ENCODE peak calls at places on chromosomes 13 and 19, in five cellular contexts. Q, I, S, K and O are unnamed samples.
A peak's percentile ranks its signal among the peaks of the same experiment; 100 is the strongest.

GRCh38 chr19:50414850-50415660 is 3.7 kb upstream of the SPIB start:
- DNase-seq in Q (no peak), I (peak; percentile 53), S (peak; percentile 63), K (peak; percentile 59), O (peak; percentile 69)

GRCh38 chr19:40791349-40791748 is 7.6 kb upstream of the EGLN2 start:
- DNase-seq in Q (no peak), I (no peak), S (no peak), K (no peak), O (no peak)

GRCh38 chr19:3606174-3606689 is 443 bp downstream of the TBXA2R start:
- DNase-seq in Q (no peak), I (peak; percentile 90), S (no peak), K (peak; percentile 19), O (peak; percentile 41)

GRCh38 chr13:111255228-111255790 is 65.1 kb upstream of the TEX29 start:
- DNase-seq in Q (no peak), I (no peak), S (no peak), K (no peak), O (no peak)

GRCh38 chr19:12720851-12721655 is 2.7 kb downstream of the TNPO2 start:
- DNase-seq in Q (no peak), I (no peak), S (no peak), K (no peak), O (no peak)

GRCh38 chr19:42132030-42132628 is at the start of gene POU2F2:
- DNase-seq in Q (no peak), I (no peak), S (peak; percentile 85), K (peak; percentile 79), O (peak; percentile 87)

GRCh38 chr13:97574926-97575325 is 141.0 kb downstream of the RAP2A start:
- DNase-seq in Q (no peak), I (peak; percentile 24), S (no peak), K (no peak), O (no peak)

GRCh38 chr13:55106509-55106908 is 2034.2 kb upstream of the PRR20A start:
- DNase-seq in Q (no peak), I (no peak), S (no peak), K (no peak), O (no peak)

GRCh38 chr13:56015919-56016318 is 1124.8 kb upstream of the PRR20A start:
- DNase-seq in Q (no peak), I (no peak), S (no peak), K (no peak), O (no peak)

GRCh38 chr13:24691381-24691780 is 11.2 kb downstream of the ATP12A start:
- DNase-seq in Q (no peak), I (no peak), S (no peak), K (no peak), O (no peak)

GRCh38 chr13:111492958-111493357 is 172.5 kb downstream of the TEX29 start:
- DNase-seq in Q (no peak), I (no peak), S (no peak), K (no peak), O (no peak)

GRCh38 chr13:71254384-71254783 is 612.6 kb downstream of the DACH1 start:
- DNase-seq in Q (no peak), I (no peak), S (no peak), K (no peak), O (no peak)

GRCh38 chr19:46654621-46655152 is 6.3 kb downstream of the DACT3 start:
- DNase-seq in Q (no peak), I (no peak), S (no peak), K (no peak), O (no peak)

GRCh38 chr13:95530178-95530577 is 22.3 kb upstream of the CLDN10 start:
- DNase-seq in Q (peak; percentile 25), I (no peak), S (no peak), K (no peak), O (no peak)

GRCh38 chr13:38954291-38954690 is 36.3 kb downstream of the STOML3 start:
- DNase-seq in Q (no peak), I (no peak), S (no peak), K (no peak), O (no peak)

GRCh38 chr19:1469936-1470863 is 8.8 kb downstream of the C19orf25 start:
- DNase-seq in Q (no peak), I (peak; percentile 92), S (peak; percentile 67), K (peak; percentile 45), O (peak; percentile 65)

GRCh38 chr19:13103961-13104847 is 1.5 kb upstream of the LYL1 start:
- DNase-seq in Q (no peak), I (peak; percentile 79), S (peak; percentile 50), K (peak; percentile 69), O (peak; percentile 65)

GRCh38 chr13:71304861-71305260 is 562.1 kb downstream of the DACH1 start:
- DNase-seq in Q (no peak), I (no peak), S (no peak), K (no peak), O (no peak)

GRCh38 chr13:97492257-97492656 is 58.3 kb downstream of the RAP2A start:
- DNase-seq in Q (no peak), I (no peak), S (no peak), K (no peak), O (no peak)

GRCh38 chr19:17346109-17346671 is 8.8 kb downstream of the GTPBP3 start:
- DNase-seq in Q (peak; percentile 51), I (peak; percentile 75), S (peak; percentile 65), K (peak; percentile 81), O (peak; percentile 74)

GRCh38 chr19:23699521-23699860 is 12.5 kb upstream of the ZNF675 start:
- DNase-seq in Q (no peak), I (peak; percentile 90), S (no peak), K (no peak), O (no peak)

GRCh38 chr13:30792257-30793000 is 57.1 kb downstream of the ALOX5AP start:
- DNase-seq in Q (peak; percentile 77), I (peak; percentile 15), S (no peak), K (no peak), O (no peak)